ENCODE peak calls at places on chromosomes 2 and 18, in four cellular contexts. A, F, I and K are unnamed samples.

GRCh38 chr2:64018715-64019082 is 529 bp downstream of the VPS54 start:
- DNase-seq in I (peak; percentile 38), A (no peak), F (peak; percentile 60), K (peak; percentile 91)

GRCh38 chr2:130890941-130891669 is 54.4 kb downstream of the ARHGEF4 start:
- DNase-seq in F (no peak), I (no peak), A (no peak), K (no peak)

GRCh38 chr2:170235860-170236638 is 58.1 kb downstream of the MYO3B start:
- DNase-seq in I (no peak), F (peak; percentile 27), A (peak; percentile 47), K (peak; percentile 33)

GRCh38 chr2:10471956-10472355 is 23.8 kb upstream of the ODC1 start:
- DNase-seq in A (no peak), F (no peak), I (no peak), K (peak; percentile 50)

GRCh38 chr2:106147159-106147558 is 46.9 kb downstream of the UXS1 start:
- DNase-seq in I (no peak), A (peak; percentile 31), F (no peak), K (no peak)

GRCh38 chr2:84223191-84223590 is 235.9 kb downstream of the SUCLG1 start:
- DNase-seq in I (no peak), F (no peak), A (no peak), K (peak; percentile 34)

GRCh38 chr2:74806913-74807312 is 27.0 kb upstream of the HK2 start:
- DNase-seq in F (no peak), A (no peak), I (no peak), K (no peak)

GRCh38 chr2:102117488-102117887 is 25.1 kb upstream of the IL1R1 start:
- DNase-seq in F (no peak), A (no peak), I (no peak), K (no peak)

GRCh38 chr18:44887227-44887631 is 206.5 kb downstream of the SETBP1 start:
- DNase-seq in A (no peak), I (no peak), F (no peak), K (peak; percentile 4)

GRCh38 chr2:69489793-69490192 is 52.6 kb upstream of the NFU1 start:
- DNase-seq in A (peak; percentile 50), I (no peak), F (no peak), K (no peak)

GRCh38 chr2:65366595-65367125 is 65.7 kb downstream of the SPRED2 start:
- DNase-seq in A (peak; percentile 94), F (no peak), I (no peak), K (peak; percentile 77)

GRCh38 chr18:58305792-58306191 is 261.8 kb downstream of the NEDD4L start:
- DNase-seq in I (no peak), F (no peak), A (no peak), K (no peak)

GRCh38 chr2:15313657-15314056 is 247.5 kb downstream of the NBAS start:
- DNase-seq in A (peak; percentile 44), F (no peak), I (no peak), K (peak; percentile 44)

GRCh38 chr2:18506883-18507519 is 53.5 kb downstream of the RDH14 start:
- DNase-seq in A (no peak), F (no peak), I (no peak), K (no peak)

GRCh38 chr2:232504438-232504837 is 15.8 kb upstream of the PRSS56 start:
- DNase-seq in F (no peak), I (no peak), A (no peak), K (no peak)

GRCh38 chr2:172101707-172102158 is 967 bp downstream of the DLX2 start:
- DNase-seq in I (no peak), A (no peak), F (no peak), K (no peak)

GRCh38 chr18:23073996-23074606 is 61.2 kb upstream of the CABLES1 start:
- DNase-seq in I (no peak), F (no peak), A (no peak), K (no peak)

GRCh38 chr2:74576830-74577229 is 22.3 kb downstream of the DOK1 start:
- DNase-seq in F (peak; percentile 33), I (peak; percentile 72), A (peak; percentile 66), K (no peak)

GRCh38 chr2:168029071-168029470 is 218.3 kb downstream of the STK39 start:
- DNase-seq in F (no peak), I (no peak), A (no peak), K (no peak)

GRCh38 chr18:9237982-9238381 is 96.6 kb upstream of the TWSG1 start:
- DNase-seq in F (no peak), I (peak; percentile 23), A (no peak), K (no peak)

GRCh38 chr18:48342588-48342987 is 66.6 kb downstream of the ZBTB7C start:
- DNase-seq in F (no peak), I (no peak), A (no peak), K (no peak)

GRCh38 chr2:74051504-74051903 is 66.8 kb downstream of the TET3 start:
- DNase-seq in A (no peak), F (no peak), I (no peak), K (peak; percentile 60)

GRCh38 chr18:22710628-22711380 is 222.3 kb upstream of the RBBP8 start:
- DNase-seq in I (no peak), A (peak; percentile 49), F (peak; percentile 43), K (no peak)

GRCh38 chr2:30283931-30284565 is 52.7 kb downstream of the LBH start:
- DNase-seq in A (no peak), I (no peak), F (no peak), K (no peak)

GRCh38 chr18:51196811-51197660 is 445 bp downstream of the MEX3C start:
- DNase-seq in F (peak; percentile 61), I (peak; percentile 47), A (peak; percentile 57), K (peak; percentile 38)

GRCh38 chr2:28527196-28527595 is 31.3 kb downstream of the PLB1 start:
- DNase-seq in A (no peak), F (no peak), I (no peak), K (peak; percentile 35)

GRCh38 chr2:223545830-223546229 is 56.3 kb downstream of the SCG2 start:
- DNase-seq in A (peak; percentile 80), I (no peak), F (no peak), K (no peak)

GRCh38 chr2:72367530-72368225 is 220.0 kb upstream of the CYP26B1 start:
- DNase-seq in F (peak; percentile 83), I (peak; percentile 74), A (peak; percentile 88), K (peak; percentile 96)

GRCh38 chr2:174939046-174939445 is 66.1 kb downstream of the CHN1 start:
- DNase-seq in A (peak; percentile 53), F (no peak), I (no peak), K (peak; percentile 20)

GRCh38 chr2:240397542-240397916 is 37.9 kb upstream of the GPC1 start:
- DNase-seq in F (peak; percentile 18), I (peak; percentile 12), A (no peak), K (peak; percentile 2)

GRCh38 chr2:26737221-26737620 is 26.9 kb upstream of the SLC35F6 start:
- DNase-seq in I (no peak), F (peak; percentile 72), A (no peak), K (no peak)

GRCh38 chr2:191999101-191999836 is 152.4 kb upstream of the CAVIN2 start:
- DNase-seq in I (no peak), A (peak; percentile 24), F (no peak), K (no peak)

GRCh38 chr2:8676915-8677645 is 4.8 kb upstream of the ID2 start:
- DNase-seq in I (no peak), F (no peak), A (peak; percentile 24), K (no peak)

GRCh38 chr2:120221616-120222015 is 1.6 kb downstream of the TMEM185B start:
- DNase-seq in A (no peak), I (no peak), F (peak; percentile 15), K (no peak)

GRCh38 chr2:71932027-71932779 is 215.5 kb downstream of the CYP26B1 start:
- DNase-seq in I (no peak), F (peak; percentile 13), A (no peak), K (no peak)

GRCh38 chr2:61538179-61538919 is at the start of gene XPO1:
- DNase-seq in I (peak; percentile 99), F (peak; percentile 99), A (peak; percentile 100), K (peak; percentile 100)

GRCh38 chr2:61536086-61536722 is 2.0 kb downstream of the XPO1 start:
- DNase-seq in A (peak; percentile 31), F (no peak), I (no peak), K (peak; percentile 94)

GRCh38 chr2:61537590-61538178 is 472 bp downstream of the XPO1 start:
- DNase-seq in F (no peak), I (peak; percentile 46), A (peak; percentile 9), K (no peak)

GRCh38 chr2:61536723-61537581 is 1.2 kb downstream of the XPO1 start:
- DNase-seq in I (peak; percentile 93), F (peak; percentile 85), A (peak; percentile 90), K (peak; percentile 74)

DNA sequence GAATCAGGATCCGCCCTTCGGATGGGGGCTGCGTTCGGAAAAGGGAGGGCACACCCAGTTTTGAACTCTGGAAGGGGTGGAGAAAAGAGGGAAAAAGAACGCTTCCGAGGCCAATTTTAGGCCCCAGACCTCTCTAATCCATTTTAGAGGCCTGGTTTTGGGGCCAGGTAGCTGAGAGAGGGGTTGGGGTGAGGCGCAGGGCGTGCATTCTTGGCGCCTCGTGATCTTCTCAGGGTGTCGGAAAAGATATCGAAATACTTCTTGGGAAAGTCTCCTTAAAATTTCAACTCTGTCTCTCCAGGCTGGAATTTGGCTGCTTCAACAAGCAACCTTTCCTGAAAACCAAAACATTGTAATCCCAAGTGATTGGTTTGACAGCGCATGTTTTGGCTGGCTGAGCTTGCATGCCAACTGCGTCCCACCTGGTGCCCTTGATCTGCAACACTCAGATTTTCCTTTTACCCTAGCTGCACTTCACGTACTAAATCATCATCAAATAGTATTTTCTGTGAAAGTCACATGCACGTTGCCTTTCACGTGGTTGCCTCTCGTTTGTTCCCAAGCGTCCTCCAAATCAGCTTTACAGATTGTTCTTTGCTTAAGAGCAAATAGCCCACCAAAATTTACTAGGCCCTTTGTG is 884 bp upstream of the XPO1 start:
- DNase-seq in I (peak; percentile 35), A (peak; percentile 40), F (peak; percentile 61), K (peak; percentile 60)
- H3K4me3 ChIP-seq in I (peak overlapping the region; percentile 79), A (peak overlapping the region; percentile 46), F (peak overlapping the region; percentile 42), K (peak overlapping the region; percentile 91)

GRCh38 chr2:33110461-33110860 is 163.7 kb downstream of the LTBP1 start:
- DNase-seq in I (no peak), F (no peak), A (no peak), K (no peak)
- H3K36me3 ChIP-seq in I (no peaks in the 10 kb centered on the region), F (no peaks in the 10 kb centered on the region), A (no peaks in the 10 kb centered on the region), K (no peaks in the 10 kb centered on the region)

GRCh38 chr2:238139841-238140439 is 1.5 kb downstream of the KLHL30 start:
- DNase-seq in F (no peak), A (no peak), I (no peak), K (no peak)

GRCh38 chr2:238140721-238141540 is 2.5 kb downstream of the KLHL30 start:
- DNase-seq in A (no peak), I (no peak), F (no peak), K (no peak)

GRCh38 chr2:238138331-238139102 is at the start of gene KLHL30:
- DNase-seq in F (no peak), I (peak; percentile 57), A (no peak), K (peak; percentile 75)

GRCh38 chr2:238137885-238138284 is 583 bp upstream of the KLHL30 start:
- DNase-seq in A (no peak), F (no peak), I (no peak), K (no peak)

GRCh38 chr2:238139141-238139840 is 823 bp downstream of the KLHL30 start:
- DNase-seq in I (no peak), F (no peak), A (no peak), K (peak; percentile 43)
- H3K4me3 ChIP-seq in I (peak overlapping the region; percentile 58), F (no peak overlapping the region), A (no peak overlapping the region), K (peak overlapping the region; percentile 56)

DNA sequence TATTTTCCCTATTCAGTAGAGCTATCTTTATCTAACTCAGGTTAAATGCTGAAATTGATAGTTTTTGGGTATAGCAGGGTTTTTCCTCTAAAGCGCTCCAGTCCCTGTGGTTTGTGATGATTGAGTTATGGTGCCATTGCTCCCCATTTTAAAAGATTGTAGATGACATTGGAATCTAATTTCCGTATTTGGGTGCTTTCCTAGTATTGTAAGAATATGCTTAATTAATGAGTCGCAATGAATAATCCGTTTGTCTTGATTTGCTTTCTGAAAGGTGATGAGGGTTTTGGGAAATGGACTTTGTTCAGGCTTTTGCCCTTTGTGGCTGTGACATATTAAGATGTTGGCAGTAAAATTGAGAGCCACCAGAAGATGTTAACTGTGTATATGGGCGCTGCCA is 3.9 kb downstream of the RPS7 start:
- DNase-seq in I (no peak), A (no peak), F (no peak), K (no peak)
- H3K36me3 ChIP-seq in I (peaks cover 59% of the 10 kb centered on the region), A (peaks cover 13% of the 10 kb centered on the region), F (no peaks in the 10 kb centered on the region), K (peaks cover 84% of the 10 kb centered on the region)